ENCODE peak calls at places on chromosomes 16 and 17, in four cellular contexts. I is cardiac fibroblast, F is breast epithelium, L is bronchial epithelial cell. U is an unnamed sample.
A peak's percentile ranks its signal among the peaks of the same experiment; 100 is the strongest.

GRCh38 chr16:10356870-10357842 is 28.7 kb upstream of the ATF7IP2 start:
- DNase-seq in I (no peak), L (no peak), F (no peak), U (no peak)

GRCh38 chr16:21994856-21995465 is 6.0 kb downstream of the PDZD9 start:
- DNase-seq in F (no peak), I (no peak), L (no peak), U (no peak)

GRCh38 chr17:41307647-41308046 is 1.5 kb downstream of the KRTAP16-1 start:
- DNase-seq in F (no peak), I (no peak), L (no peak), U (peak; percentile 43)

GRCh38 chr17:36496018-36496789 is 9.7 kb downstream of the ZNHIT3 start:
- DNase-seq in F (no peak), I (no peak), L (no peak), U (no peak)

GRCh38 chr16:57042157-57043111 is 49.9 kb upstream of the CPNE2 start:
- DNase-seq in I (no peak), L (peak; percentile 90), F (no peak), U (peak; percentile 58)

GRCh38 chr16:27921134-27921533 is 142.4 kb downstream of the GSG1L start:
- DNase-seq in I (no peak), F (no peak), L (no peak), U (no peak)

GRCh38 chr17:7042507-7043194 is 1.2 kb downstream of the SLC16A11 start:
- DNase-seq in I (no peak), F (no peak), L (no peak), U (no peak)

GRCh38 chr16:64339052-64339770 is 782.7 kb downstream of the CDH11 start:
- DNase-seq in L (no peak), I (peak; percentile 29), F (no peak), U (no peak)

GRCh38 chr16:49492090-49492801 is 118.6 kb downstream of the C16orf78 start:
- DNase-seq in F (peak; percentile 23), L (no peak), I (peak; percentile 21), U (no peak)

GRCh38 chr16:86426243-86426642 is 84.1 kb upstream of the FOXF1 start:
- DNase-seq in I (no peak), L (no peak), F (no peak), U (no peak)

GRCh38 chr16:68116256-68116853 is 31.2 kb downstream of the NFATC3 start:
- DNase-seq in F (no peak), I (peak; percentile 64), L (peak; percentile 48), U (no peak)

GRCh38 chr17:57463103-57463885 is 207.0 kb downstream of the MSI2 start:
- DNase-seq in F (no peak), I (peak; percentile 60), L (peak; percentile 56), U (peak; percentile 74)

GRCh38 chr17:7575959-7576358 is 3.5 kb upstream of the CD68 start:
- DNase-seq in F (no peak), L (no peak), I (no peak), U (no peak)

GRCh38 chr17:39619786-39620101 is 7.0 kb upstream of the PPP1R1B start:
- DNase-seq in F (no peak), I (no peak), L (no peak), U (no peak)

GRCh38 chr17:6376901-6377300 is 58.0 kb downstream of the AIPL1 start:
- DNase-seq in L (no peak), F (no peak), I (no peak), U (no peak)

GRCh38 chr17:79991140-79991923 is 44.3 kb downstream of the TBC1D16 start:
- DNase-seq in F (peak; percentile 77), I (peak; percentile 81), L (peak; percentile 63), U (no peak)

GRCh38 chr16:72602499-72602898 is 430.5 kb upstream of the PMFBP1 start:
- DNase-seq in I (no peak), L (no peak), F (no peak), U (no peak)

GRCh38 chr16:2511128-2511785 is 2.5 kb upstream of the ATP6V0C start:
- DNase-seq in L (peak; percentile 42), F (no peak), I (peak; percentile 65), U (no peak)

GRCh38 chr16:83624436-83625120 is 183.2 kb upstream of the HSBP1 start:
- DNase-seq in I (no peak), F (no peak), L (no peak), U (no peak)

GRCh38 chr17:20043034-20043433 is 33.9 kb downstream of the SPECC1 start:
- DNase-seq in L (no peak), F (no peak), I (no peak), U (no peak)

GRCh38 chr17:8894189-8894611 is 26.7 kb upstream of the PIK3R6 start:
- DNase-seq in I (no peak), L (no peak), F (no peak), U (no peak)

GRCh38 chr16:49158029-49158642 is 123.5 kb downstream of the CBLN1 start:
- DNase-seq in L (peak; percentile 35), I (peak; percentile 1), F (no peak), U (no peak)

GRCh38 chr17:77045441-77046041 is 95.2 kb upstream of the SEC14L1 start:
- DNase-seq in I (no peak), F (no peak), L (peak; percentile 90), U (no peak)

GRCh38 chr17:36848008-36848902 is 89.0 kb upstream of the LHX1 start:
- DNase-seq in F (no peak), I (no peak), L (peak; percentile 51), U (no peak)

GRCh38 chr16:30458561-30459394 is 13.1 kb upstream of the SEPHS2 start:
- DNase-seq in L (no peak), F (no peak), I (no peak), U (no peak)

GRCh38 chr17:82548681-82549303 is 29.3 kb downstream of the FOXK2 start:
- DNase-seq in I (no peak), F (no peak), L (no peak), U (no peak)

GRCh38 chr16:2857451-2858244 is at the start of gene PRSS22:
- DNase-seq in F (peak; percentile 78), I (no peak), L (peak; percentile 27), U (no peak)

GRCh38 chr17:67421869-67422273 is 44.8 kb downstream of the PITPNC1 start:
- DNase-seq in L (peak; percentile 100), I (peak; percentile 71), F (peak; percentile 57), U (peak; percentile 98)

GRCh38 chr16:30369091-30369937 is 980 bp downstream of the TBC1D10B start:
- DNase-seq in L (no peak), I (no peak), F (no peak), U (no peak)

GRCh38 chr17:37671028-37671812 is 28.0 kb upstream of the DDX52 start:
- DNase-seq in F (no peak), I (no peak), L (peak; percentile 5), U (no peak)

GRCh38 chr16:47877166-47877565 is 278.6 kb downstream of the ABCC12 start:
- DNase-seq in L (peak; percentile 77), F (no peak), I (no peak), U (no peak)

GRCh38 chr16:74183601-74184365 is 112.8 kb upstream of the PSMD7 start:
- DNase-seq in F (no peak), L (no peak), I (no peak), U (no peak)

GRCh38 chr16:57069053-57069452 is 23.3 kb upstream of the CPNE2 start:
- DNase-seq in F (no peak), L (no peak), I (no peak), U (no peak)

GRCh38 chr16:27314161-27314723 is 468 bp downstream of the IL4R start:
- DNase-seq in L (peak; percentile 87), I (peak; percentile 95), F (peak; percentile 66), U (peak; percentile 61)

GRCh38 chr17:80035937-80036714 is at the start of gene CCDC40:
- DNase-seq in F (peak; percentile 73), L (peak; percentile 32), I (peak; percentile 80), U (no peak)

GRCh38 chr16:12557808-12558207 is 245.9 kb downstream of the CPPED1 start:
- DNase-seq in I (no peak), F (no peak), L (no peak), U (no peak)
- H3K4me3 ChIP-seq in I (no peak overlapping the region), F (no peak overlapping the region), L (no peak overlapping the region), U (no peak overlapping the region)

GRCh38 chr16:8795818-8796217 is 1.6 kb downstream of the TMEM186 start:
- DNase-seq in F (no peak), L (no peak), I (no peak), U (no peak)

GRCh38 chr16:8798174-8798527 is 512 bp downstream of the PMM2 start:
- DNase-seq in I (no peak), L (peak; percentile 37), F (no peak), U (no peak)

GRCh38 chr16:8796469-8797363 is 723 bp downstream of the TMEM186 start:
- DNase-seq in F (no peak), I (no peak), L (no peak), U (no peak)

GRCh38 chr16:8797364-8798173 is at the start of the genes PMM2 and TMEM186:
- DNase-seq in I (peak; percentile 96), L (peak; percentile 94), F (peak; percentile 95), U (peak; percentile 91)

GRCh38 chr16:8795096-8795495 is 2.3 kb downstream of the TMEM186 start:
- DNase-seq in L (no peak), F (no peak), I (no peak), U (no peak)
- TF ChIP-seq CTCF in L (no peak), F (no peak), I (no peak), U (no peak)

GRCh38 chr17:48308591-48308990 is 121.4 kb downstream of the SKAP1 start:
- DNase-seq in L (no peak), I (no peak), F (no peak), U (no peak)
- H3K4me3 ChIP-seq in L (no peak overlapping the region), I (no peak overlapping the region), F (no peak overlapping the region), U (no peak overlapping the region)

DNA sequence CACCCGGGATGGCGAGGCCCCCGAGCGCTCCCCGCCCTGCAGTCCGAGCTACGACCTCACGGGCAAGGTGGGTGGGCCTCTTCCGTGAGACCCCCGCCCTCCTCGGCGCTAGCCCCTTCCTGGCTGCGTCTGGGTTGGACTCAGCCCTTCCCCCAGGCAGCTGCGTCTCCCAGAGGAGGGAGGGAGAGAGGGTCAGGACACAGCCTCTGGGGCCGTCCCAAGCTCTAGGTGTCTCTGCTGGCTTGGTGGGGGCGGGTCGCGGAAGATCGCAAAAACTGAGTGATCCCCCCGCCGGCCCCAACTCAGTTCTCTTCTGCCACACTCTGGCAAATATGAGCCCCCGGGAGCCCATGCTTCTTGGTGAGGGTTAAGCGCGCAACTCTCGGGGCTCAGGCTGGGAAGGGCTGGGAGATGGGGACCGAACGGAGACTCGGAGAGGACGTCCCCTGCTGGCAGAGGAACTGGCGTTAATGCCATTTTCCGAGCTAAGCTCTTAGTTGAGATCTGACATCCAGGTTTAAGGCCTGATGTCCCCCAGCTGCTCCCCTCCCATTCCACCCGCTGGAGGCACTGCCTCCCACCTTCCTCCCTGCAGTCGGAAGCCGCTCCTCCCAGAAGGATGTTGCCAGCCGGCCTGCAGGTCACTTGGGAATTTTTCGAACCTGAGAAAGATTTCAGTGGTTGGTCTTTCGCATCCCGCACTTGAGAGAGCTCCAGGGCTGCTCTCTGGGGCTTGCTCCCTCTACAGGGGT is 419 bp downstream of the RAB37 start:
- DNase-seq in I (peak; percentile 48), L (no peak), F (no peak), U (no peak)
- TF ChIP-seq CTCF in I (no peak), L (peak; percentile 57), F (no peak), U (peak; percentile 36)

GRCh38 chr16:71384073-71384724 is 25.7 kb downstream of the CALB2 start:
- DNase-seq in I (no peak), F (no peak), L (no peak), U (no peak)

GRCh38 chr16:71383054-71383773 is 24.7 kb downstream of the CALB2 start:
- DNase-seq in I (no peak), F (peak; percentile 58), L (peak; percentile 47), U (no peak)

GRCh38 chr16:71389330-71389729 is 30.8 kb downstream of the CALB2 start:
- DNase-seq in F (no peak), I (no peak), L (no peak), U (no peak)

GRCh38 chr16:71387045-71387871 is 28.7 kb downstream of the CALB2 start:
- DNase-seq in F (no peak), I (no peak), L (no peak), U (no peak)
- H3K4me3 ChIP-seq in F (no peak overlapping the region), I (no peak overlapping the region), L (no peak overlapping the region), U (no peak overlapping the region)

U was measured in kidney epithelial cell.